ENCODE peak calls at places on chromosomes 5 and 9, in seven cellular contexts. N is SK-N-SH, J is K562, Y is HepG2, Q is GM12891, Z is H1, S is GM12878. X is an unnamed sample.

GRCh38 chr5:78075301-78075700 is 219.2 kb downstream of the AP3B1 start:
- DNase-seq in N (no peak), J (no peak), Y (no peak), Q (no peak), Z (no peak), S (no peak), X (no peak)

GRCh38 chr5:172035039-172035438 is 28.6 kb upstream of the FBXW11 start:
- DNase-seq in N (no peak), J (no peak), Y (no peak), Q (no peak), Z (no peak), S (peak), X (peak)

GRCh38 chr5:167207081-167207480 is 1084.4 kb upstream of the WWC1 start:
- DNase-seq in N (no peak), J (no peak), Y (no peak), Q (no peak), Z (no peak), S (no peak), X (no peak)

GRCh38 chr9:73151653-73152382 is at the start of gene ANXA1:
- DNase-seq in N (no peak), J (no peak), Y (no peak), Q (no peak), Z (no peak), S (no peak), X (no peak)

GRCh38 chr9:124659099-124659659 is 111.9 kb downstream of the NR6A1 start:
- DNase-seq in N (peak), J (peak), Y (peak), Q (no peak), Z (peak), S (peak), X (peak)

GRCh38 chr5:115850771-115851416 is 9.2 kb downstream of the AP3S1 start:
- DNase-seq in N (no peak), J (no peak), Y (no peak), Q (no peak), Z (no peak), S (no peak), X (no peak)

GRCh38 chr9:132288371-132288770 is 66.4 kb downstream of the SETX start:
- DNase-seq in N (no peak), J (no peak), Y (no peak), Q (no peak), Z (no peak), S (no peak), X (no peak)

GRCh38 chr9:78821126-78821822 is 524.3 kb downstream of the PSAT1 start:
- DNase-seq in N (peak), J (peak), Y (peak), Q (peak), Z (no peak), S (no peak), X (no peak)

GRCh38 chr9:109427886-109428285 is 70.2 kb downstream of the PTPN3 start:
- DNase-seq in N (no peak), J (no peak), Y (no peak), Q (no peak), Z (no peak), S (no peak), X (no peak)

GRCh38 chr5:14545308-14545707 is 36.3 kb upstream of the OTULINL start:
- DNase-seq in N (no peak), J (no peak), Y (no peak), Q (no peak), Z (no peak), S (no peak), X (no peak)

GRCh38 chr9:129320575-129321311 is 142.7 kb upstream of the IER5L start:
- DNase-seq in N (peak), J (peak), Y (peak), Q (peak), Z (no peak), S (peak), X (peak)

GRCh38 chr5:169426674-169427250 is 125.8 kb upstream of the SLIT3 start:
- DNase-seq in N (no peak), J (no peak), Y (no peak), Q (no peak), Z (no peak), S (no peak), X (no peak)

GRCh38 chr9:118595719-118596305 is 773.4 kb downstream of the BRINP1 start:
- DNase-seq in N (peak), J (no peak), Y (no peak), Q (peak), Z (peak), S (no peak), X (no peak)

GRCh38 chr5:59833448-59833847 is 60.1 kb downstream of the PDE4D start:
- DNase-seq in N (no peak), J (no peak), Y (no peak), Q (no peak), Z (no peak), S (no peak), X (no peak)

GRCh38 chr9:73118898-73119554 is 32.6 kb upstream of the ANXA1 start:
- DNase-seq in N (no peak), J (no peak), Y (no peak), Q (no peak), Z (no peak), S (no peak), X (no peak)

GRCh38 chr9:131272212-131272611 is 4.1 kb downstream of the FAM78A start:
- DNase-seq in N (no peak), J (peak), Y (no peak), Q (no peak), Z (no peak), S (no peak), X (no peak)

GRCh38 chr5:172556262-172556661 is 84.8 kb upstream of the NEURL1B start:
- DNase-seq in N (no peak), J (no peak), Y (no peak), Q (no peak), Z (no peak), S (no peak), X (no peak)

GRCh38 chr9:112338561-112338960 is 5.1 kb upstream of the PTBP3 start:
- DNase-seq in N (no peak), J (no peak), Y (no peak), Q (no peak), Z (no peak), S (no peak), X (no peak)

GRCh38 chr9:13149454-13149853 is 130.0 kb downstream of the MPDZ start:
- DNase-seq in N (no peak), J (no peak), Y (no peak), Q (no peak), Z (no peak), S (no peak), X (no peak)

GRCh38 chr5:72848474-72849428 is 32.3 kb downstream of the TNPO1 start:
- DNase-seq in N (peak), J (peak), Y (peak), Q (peak), Z (no peak), S (peak), X (peak)

GRCh38 chr9:110440161-110440560 is 102.5 kb upstream of the TXNDC8 start:
- DNase-seq in N (no peak), J (no peak), Y (no peak), Q (no peak), Z (no peak), S (no peak), X (no peak)

GRCh38 chr5:39933061-39933460 is 508.3 kb upstream of the DAB2 start:
- DNase-seq in N (no peak), J (no peak), Y (no peak), Q (no peak), Z (no peak), S (no peak), X (no peak)

GRCh38 chr9:83445703-83446102 is 92.5 kb downstream of the FRMD3 start:
- DNase-seq in N (no peak), J (no peak), Y (no peak), Q (no peak), Z (no peak), S (no peak), X (no peak)

GRCh38 chr5:132176987-132177386 is 50.7 kb downstream of the P4HA2 start:
- DNase-seq in N (no peak), J (no peak), Y (no peak), Q (no peak), Z (no peak), S (peak), X (no peak)

GRCh38 chr5:66818935-66819328 is 222.7 kb downstream of the MAST4 start:
- DNase-seq in N (no peak), J (no peak), Y (no peak), Q (no peak), Z (no peak), S (no peak), X (no peak)

GRCh38 chr5:78530342-78531096 is 118.1 kb downstream of the LHFPL2 start:
- DNase-seq in N (no peak), J (peak), Y (no peak), Q (no peak), Z (no peak), S (no peak), X (no peak)

GRCh38 chr5:26847041-26847736 is 191.2 kb downstream of the CDH9 start:
- DNase-seq in N (no peak), J (no peak), Y (peak), Q (no peak), Z (no peak), S (no peak), X (no peak)

GRCh38 chr5:126490167-126490937 is 67.1 kb downstream of the GRAMD2B start:
- DNase-seq in N (no peak), J (no peak), Y (no peak), Q (no peak), Z (no peak), S (no peak), X (no peak)

GRCh38 chr9:76456202-76456926 is 2.6 kb upstream of the GCNT1 start:
- DNase-seq in N (no peak), J (peak), Y (peak), Q (no peak), Z (no peak), S (no peak), X (peak)

GRCh38 chr5:170483701-170484458 is 19.9 kb upstream of the KCNIP1 start:
- DNase-seq in N (no peak), J (no peak), Y (no peak), Q (no peak), Z (no peak), S (no peak), X (no peak)

GRCh38 chr5:135322271-135322670 is 76.8 kb downstream of the MACROH2A1 start:
- DNase-seq in N (no peak), J (no peak), Y (no peak), Q (no peak), Z (no peak), S (no peak), X (no peak)

GRCh38 chr9:116318463-116319271 is 165.1 kb downstream of the PAPPA start:
- DNase-seq in N (no peak), J (no peak), Y (no peak), Q (no peak), Z (no peak), S (no peak), X (no peak)

DNA sequence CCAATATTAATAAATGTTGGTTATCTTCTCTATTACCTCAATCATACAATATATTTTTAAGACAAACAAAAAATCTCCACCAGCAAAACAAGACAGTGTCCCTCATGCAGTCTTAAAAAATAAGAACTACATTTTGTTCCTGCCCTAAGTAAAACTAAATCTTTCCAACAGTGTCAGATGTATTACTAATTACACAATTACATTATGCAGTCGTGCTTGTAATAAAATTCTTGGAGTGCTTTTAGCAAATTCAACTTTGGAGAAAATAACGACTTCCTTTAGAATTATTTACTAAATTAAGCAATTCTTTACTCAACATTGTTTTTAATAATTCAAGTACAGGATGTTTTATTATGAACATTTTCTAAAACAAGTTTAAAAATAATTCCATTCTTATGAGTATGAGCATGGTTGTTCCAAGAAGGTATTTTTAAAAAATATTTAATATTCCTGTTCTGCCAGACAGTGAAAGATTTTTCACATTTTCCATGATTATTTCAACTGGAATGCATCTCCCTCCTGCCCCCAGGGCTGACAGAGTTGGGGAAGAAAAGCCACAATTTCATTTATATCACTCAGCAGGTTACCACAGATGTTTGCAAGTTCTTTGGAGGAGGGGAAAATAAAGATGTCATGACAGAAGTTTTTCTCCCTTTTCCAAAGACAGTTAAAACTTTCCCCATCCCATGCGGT is 137.9 kb downstream of the FAM114A2 start:
- DNase-seq in N (no peak), J (no peak), Y (no peak), Q (no peak), Z (no peak), S (no peak), X (no peak)
- TF ChIP-seq TAF1 in N (no peak), J (no peak), Y (no peak), Q (no peak), Z (no peak), S (no peak), X (no peak)

GRCh38 chr9:134285215-134285845 is 40.9 kb upstream of the RXRA start:
- DNase-seq in N (no peak), J (no peak), Y (no peak), Q (no peak), Z (no peak), S (no peak), X (no peak)

GRCh38 chr9:134283692-134284265 is 42.5 kb upstream of the RXRA start:
- DNase-seq in N (peak), J (no peak), Y (no peak), Q (no peak), Z (no peak), S (no peak), X (no peak)

GRCh38 chr9:134284273-134284672 is 42.0 kb upstream of the RXRA start:
- DNase-seq in N (peak), J (no peak), Y (no peak), Q (no peak), Z (no peak), S (no peak), X (no peak)

GRCh38 chr9:134283111-134283515 is 43.1 kb upstream of the RXRA start:
- DNase-seq in N (no peak), J (no peak), Y (no peak), Q (no peak), Z (no peak), S (no peak), X (no peak)

DNA sequence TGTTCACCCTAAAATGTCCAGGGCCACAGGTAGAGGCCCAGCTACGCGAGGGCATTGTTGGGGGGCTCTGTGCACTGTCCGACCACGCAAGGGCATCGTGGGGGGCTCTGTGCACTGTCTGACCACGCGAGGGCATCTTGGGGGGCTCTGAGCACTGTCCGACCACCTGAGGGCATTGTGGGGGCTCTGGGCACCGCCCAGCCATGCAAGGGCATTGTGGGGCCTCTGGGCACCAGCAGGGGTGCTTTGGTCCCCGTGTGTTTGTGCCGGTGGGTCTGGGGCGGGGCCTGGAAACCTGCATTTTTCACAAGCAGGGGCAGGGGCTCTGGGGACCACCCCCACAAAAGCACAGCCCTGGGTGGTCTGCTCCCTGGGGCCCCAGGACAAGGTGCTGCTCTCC is 41.5 kb upstream of the RXRA start:
- DNase-seq in N (no peak), J (no peak), Y (no peak), Q (no peak), Z (no peak), S (no peak), X (no peak)
- TF ChIP-seq POLR2AphosphoS5 in N (no peak), J (no peak), Y (no peak), Q (no peak), Z (no peak), S (no peak), X (no peak)

GRCh38 chr9:106697799-106698591 is 165.0 kb upstream of the ZNF462 start:
- DNase-seq in N (peak), J (no peak), Y (no peak), Q (no peak), Z (no peak), S (no peak), X (no peak)
- TF ChIP-seq TAF1 in N (no peak), J (no peak), Y (no peak), Q (no peak), Z (no peak), S (no peak), X (no peak)

DNA sequence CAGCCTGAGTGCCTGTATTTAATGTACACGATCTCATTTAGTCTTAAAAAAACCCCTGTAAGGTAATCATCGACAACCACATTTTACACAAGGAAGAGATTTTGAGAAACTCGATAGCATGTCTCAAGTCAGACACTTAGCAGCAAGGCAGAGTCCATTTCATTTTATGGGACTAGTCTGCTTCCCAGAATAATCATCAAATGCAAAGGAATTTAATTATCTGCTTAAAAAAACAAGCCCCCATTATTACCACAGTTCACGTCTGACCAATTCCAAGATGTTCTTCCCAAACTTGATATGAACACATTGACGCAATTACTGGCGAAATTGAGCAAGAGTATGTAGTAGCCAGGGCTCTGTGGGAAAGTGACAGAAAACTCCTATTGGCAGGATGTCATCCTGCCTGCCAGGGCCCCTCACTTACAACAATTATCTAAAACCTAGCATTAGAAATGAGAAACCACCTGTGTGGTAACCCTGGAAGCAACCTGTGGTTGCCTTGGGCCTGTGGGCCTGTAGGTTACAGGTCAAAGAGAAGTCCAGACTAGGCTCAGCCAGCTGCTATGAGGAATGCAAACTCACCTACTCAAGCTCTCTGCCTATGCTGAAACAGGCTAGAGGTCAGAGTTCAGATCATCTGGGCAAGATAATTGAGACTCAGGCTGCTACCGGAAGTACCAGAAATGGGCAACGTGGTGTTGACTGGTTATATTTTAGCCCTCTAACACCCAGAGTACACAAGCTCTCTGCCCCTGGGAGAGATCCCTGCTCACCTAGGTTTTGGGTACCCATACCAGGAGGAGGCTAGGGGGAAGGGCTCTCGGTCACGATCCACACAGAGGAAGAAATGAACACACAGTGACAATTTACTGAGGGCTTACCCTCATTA is 1.6 kb downstream of the B4GALT1 start:
- DNase-seq in N (no peak), J (peak), Y (peak), Q (no peak), Z (no peak), S (peak), X (no peak)
- TF ChIP-seq POLR2AphosphoS5 in N (no peak), J (peak), Y (peak), Q (no peak), Z (no peak), S (peak), X (peak)

GRCh38 chr9:71681708-71682268 is 86.5 kb downstream of the CEMIP2 start:
- DNase-seq in N (no peak), J (no peak), Y (no peak), Q (no peak), Z (no peak), S (no peak), X (no peak)

GRCh38 chr9:71683598-71684235 is 84.6 kb downstream of the CEMIP2 start:
- DNase-seq in N (peak), J (no peak), Y (no peak), Q (no peak), Z (peak), S (no peak), X (no peak)

GRCh38 chr9:71685988-71686387 is 82.3 kb downstream of the CEMIP2 start:
- DNase-seq in N (no peak), J (no peak), Y (no peak), Q (no peak), Z (no peak), S (no peak), X (no peak)

GRCh38 chr9:71685394-71685793 is 82.9 kb downstream of the CEMIP2 start:
- DNase-seq in N (no peak), J (no peak), Y (no peak), Q (no peak), Z (no peak), S (no peak), X (no peak)

DNA sequence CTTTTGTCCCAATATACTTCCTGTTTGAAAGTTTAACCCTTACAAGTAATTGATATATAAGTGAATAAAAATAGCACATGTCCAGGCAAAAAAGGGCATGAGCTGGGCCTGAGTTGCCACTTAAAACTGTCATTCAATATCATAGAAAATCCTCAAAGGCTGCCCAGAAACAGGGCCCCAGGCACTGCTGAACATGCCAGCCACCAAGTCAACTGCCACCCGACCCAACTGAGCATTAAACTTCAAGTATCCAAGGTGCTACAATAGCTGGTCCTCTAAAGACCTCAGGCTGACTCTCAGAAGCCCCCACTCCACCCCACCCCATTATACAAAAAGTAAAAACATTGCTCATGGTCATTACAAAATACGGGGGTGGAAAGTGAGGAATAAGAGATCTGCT is 83.7 kb downstream of the CEMIP2 start:
- DNase-seq in N (no peak), J (no peak), Y (no peak), Q (no peak), Z (no peak), S (no peak), X (no peak)
- TF ChIP-seq TAF1 in N (no peak), J (no peak), Y (no peak), Q (no peak), Z (no peak), S (no peak), X (no peak)

DNA sequence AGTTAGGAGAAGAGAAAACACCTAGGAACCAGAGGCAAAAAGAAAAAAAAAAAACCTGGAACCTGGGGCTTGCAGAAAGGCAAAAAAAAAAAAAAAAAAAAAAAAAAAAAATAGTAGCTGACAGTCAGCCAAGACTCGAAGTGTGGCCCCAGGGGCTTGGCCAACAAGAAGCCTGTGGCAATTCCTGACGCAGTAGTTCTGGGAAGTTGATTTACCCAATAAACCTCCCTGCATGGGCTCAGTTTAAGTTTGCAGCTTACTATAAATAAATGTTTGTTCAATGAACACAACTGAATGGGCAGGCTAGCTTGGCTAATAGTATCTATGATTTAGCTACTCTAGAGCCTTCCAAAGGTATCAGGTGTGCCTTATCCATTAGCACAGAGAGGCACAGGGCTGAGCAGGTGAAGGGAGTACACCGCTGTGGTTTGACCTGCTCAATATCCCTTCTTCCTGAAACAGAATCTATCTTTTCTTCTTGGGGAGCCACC is 21.3 kb upstream of the GLRX start:
- DNase-seq in N (no peak), J (no peak), Y (no peak), Q (no peak), Z (no peak), S (no peak), X (no peak)
- TF ChIP-seq POLR2AphosphoS5 in N (no peak), J (no peak), Y (no peak), Q (no peak), Z (no peak), S (no peak), X (no peak)